ENCODE peak calls at places on chromosomes 4 and X, in seven cellular contexts. K is GM12878, N is HCT116, W is SK-N-SH, B is K562, S is HepG2, M is H1. V is an unnamed sample.

GRCh38 chrX:29662759-29663503 is 552.4 kb upstream of the MAGEB2 start:
- DNase-seq in K (peak; percentile 7), N (no peak), W (no peak), B (peak; percentile 1), S (peak; percentile 1), M (no peak), V (peak; percentile 13)

GRCh38 chr4:85762204-85762884 is 287.4 kb downstream of the ARHGAP24 start:
- DNase-seq in K (no peak), N (no peak), W (no peak), B (no peak), S (no peak), M (no peak), V (no peak)

GRCh38 chr4:145566086-145566708 is 53.0 kb upstream of the MMAA start:
- DNase-seq in K (no peak), N (no peak), W (no peak), B (no peak), S (no peak), M (no peak), V (no peak)

GRCh38 chr4:3445111-3445820 is 3.5 kb downstream of the HGFAC start:
- DNase-seq in K (no peak), N (no peak), W (no peak), B (no peak), S (no peak), M (no peak), V (no peak)

GRCh38 chr4:100722866-100723459 is 205.1 kb upstream of the EMCN start:
- DNase-seq in K (no peak), N (no peak), W (no peak), B (no peak), S (no peak), M (no peak), V (no peak)

GRCh38 chr4:685681-686218 is 3.2 kb downstream of the SLC49A3 start:
- DNase-seq in K (no peak), N (no peak), W (no peak), B (no peak), S (no peak), M (no peak), V (no peak)

GRCh38 chr4:189870835-189871234 is 69.8 kb upstream of the FRG1 start:
- DNase-seq in K (no peak), N (no peak), W (no peak), B (no peak), S (no peak), M (no peak), V (no peak)

GRCh38 chr4:86957214-86957613 is 22.4 kb downstream of the AFF1 start:
- DNase-seq in K (peak; percentile 55), N (no peak), W (no peak), B (no peak), S (no peak), M (no peak), V (no peak)

GRCh38 chrX:23003121-23003520 is 3.4 kb downstream of the DDX53 start:
- DNase-seq in K (no peak), N (no peak), W (no peak), B (no peak), S (no peak), M (no peak), V (no peak)

GRCh38 chrX:63920875-63921274 is 135.9 kb upstream of the ARHGEF9 start:
- DNase-seq in K (no peak), N (no peak), W (no peak), B (no peak), S (no peak), M (no peak), V (no peak)

GRCh38 chr4:165493359-165493758 is 114.6 kb downstream of the CPE start:
- DNase-seq in K (no peak), N (peak; percentile 37), W (peak; percentile 36), B (peak; percentile 82), S (peak; percentile 27), M (peak; percentile 74), V (peak; percentile 63)

GRCh38 chr4:57462843-57463242 is 352.7 kb upstream of the IGFBP7 start:
- DNase-seq in K (no peak), N (no peak), W (no peak), B (no peak), S (no peak), M (no peak), V (no peak)

GRCh38 chrX:10110984-10111363 is 45.8 kb upstream of the CLCN4 start:
- DNase-seq in K (peak; percentile 59), N (no peak), W (no peak), B (no peak), S (no peak), M (no peak), V (no peak)

GRCh38 chr4:109078724-109079123 is 223.7 kb downstream of the COL25A1 start:
- DNase-seq in K (no peak), N (no peak), W (no peak), B (no peak), S (no peak), M (no peak), V (no peak)

GRCh38 chrX:119292445-119292844 is 56.4 kb downstream of the PGRMC1 start:
- DNase-seq in K (no peak), N (no peak), W (no peak), B (no peak), S (no peak), M (no peak), V (no peak)

GRCh38 chrX:84046403-84046984 is 141.5 kb downstream of the RPS6KA6 start:
- DNase-seq in K (no peak), N (no peak), W (peak; percentile 30), B (peak; percentile 25), S (peak; percentile 0), M (no peak), V (peak; percentile 36)

GRCh38 chrX:16876696-16877095 is 6.5 kb upstream of the RBBP7 start:
- DNase-seq in K (no peak), N (no peak), W (no peak), B (no peak), S (no peak), M (no peak), V (no peak)

GRCh38 chrX:16885628-16886027 is 15.5 kb upstream of the RBBP7 start:
- DNase-seq in K (no peak), N (no peak), W (no peak), B (no peak), S (no peak), M (no peak), V (no peak)

GRCh38 chrX:16882702-16883486 is 12.7 kb upstream of the RBBP7 start:
- DNase-seq in K (peak; percentile 37), N (peak; percentile 37), W (peak; percentile 70), B (peak; percentile 80), S (peak; percentile 44), M (no peak), V (peak; percentile 46)

GRCh38 chrX:16883487-16883804 is 13.3 kb upstream of the RBBP7 start:
- DNase-seq in K (no peak), N (no peak), W (no peak), B (no peak), S (no peak), M (no peak), V (no peak)

DNA sequence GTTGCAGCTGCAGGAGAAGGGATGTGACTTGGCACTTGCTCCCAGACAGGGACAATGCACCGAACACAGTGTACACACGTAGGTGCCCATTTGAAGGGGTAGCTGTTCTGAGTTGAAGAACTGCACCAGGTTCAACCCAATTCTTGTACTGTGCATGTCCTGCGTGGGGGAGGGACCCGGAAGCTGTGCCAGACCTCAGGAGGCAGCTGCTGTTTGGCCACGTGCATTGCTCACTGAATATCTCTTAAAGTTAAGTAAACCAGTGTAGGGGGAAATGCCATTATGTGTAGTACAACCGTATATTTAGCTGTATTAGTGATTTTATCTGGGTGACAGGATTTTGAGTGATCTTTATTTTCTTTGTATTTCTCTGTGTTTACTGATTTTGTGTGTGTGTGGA is 12.0 kb upstream of the RBBP7 start:
- DNase-seq in K (no peak), N (no peak), W (peak; percentile 34), B (peak; percentile 37), S (no peak), M (no peak), V (no peak)
- TF ChIP-seq YY1 in K (no peak), N (no peak), W (no peak), B (no peak), S (no peak), M (no peak), V (no peak)

GRCh38 chr4:7837597-7838135 is 102.0 kb downstream of the AFAP1 start:
- DNase-seq in K (no peak), N (no peak), W (no peak), B (no peak), S (no peak), M (no peak), V (no peak)
- TF ChIP-seq YY1 in K (no peak), N (no peak), W (no peak), B (no peak), S (no peak), M (no peak), V (no peak)

DNA sequence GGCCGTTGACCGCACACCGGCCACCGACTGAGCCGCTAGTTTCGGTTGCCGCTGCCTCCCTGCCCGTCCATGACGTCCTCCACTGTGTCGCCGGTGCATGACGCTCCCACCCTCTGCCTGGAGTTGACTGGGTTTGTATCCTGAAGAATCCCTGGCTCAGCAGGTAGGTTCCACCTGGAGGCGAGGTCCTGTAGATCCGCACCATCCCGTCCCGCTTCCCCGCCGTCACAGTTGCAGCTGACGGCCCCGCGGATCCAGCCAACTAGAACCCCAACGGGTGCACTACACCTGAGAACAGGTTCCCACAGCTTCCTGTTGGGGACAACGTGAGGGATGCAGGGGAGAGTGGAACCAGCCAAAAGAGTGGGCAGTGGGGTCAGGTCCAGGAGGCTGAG is 881 bp upstream of the SLBP start:
- DNase-seq in K (no peak), N (no peak), W (no peak), B (no peak), S (no peak), M (no peak), V (no peak)
- TF ChIP-seq YY1 in K (no peak), N (no peak), W (no peak), B (no peak), S (no peak), M (no peak), V (no peak)

GRCh38 chr4:15777697-15778096 is 431 bp upstream of the CD38 start:
- DNase-seq in K (no peak), N (no peak), W (no peak), B (no peak), S (no peak), M (no peak), V (no peak)

GRCh38 chr4:15779336-15779735 is 1.2 kb downstream of the CD38 start:
- DNase-seq in K (no peak), N (no peak), W (peak; percentile 73), B (peak; percentile 2), S (peak; percentile 46), M (no peak), V (peak; percentile 36)

GRCh38 chr4:15778742-15779231 is 659 bp downstream of the CD38 start:
- DNase-seq in K (no peak), N (no peak), W (no peak), B (no peak), S (no peak), M (no peak), V (no peak)

GRCh38 chr4:15776871-15777648 is 1.1 kb upstream of the CD38 start:
- DNase-seq in K (no peak), N (no peak), W (no peak), B (no peak), S (no peak), M (no peak), V (no peak)

DNA sequence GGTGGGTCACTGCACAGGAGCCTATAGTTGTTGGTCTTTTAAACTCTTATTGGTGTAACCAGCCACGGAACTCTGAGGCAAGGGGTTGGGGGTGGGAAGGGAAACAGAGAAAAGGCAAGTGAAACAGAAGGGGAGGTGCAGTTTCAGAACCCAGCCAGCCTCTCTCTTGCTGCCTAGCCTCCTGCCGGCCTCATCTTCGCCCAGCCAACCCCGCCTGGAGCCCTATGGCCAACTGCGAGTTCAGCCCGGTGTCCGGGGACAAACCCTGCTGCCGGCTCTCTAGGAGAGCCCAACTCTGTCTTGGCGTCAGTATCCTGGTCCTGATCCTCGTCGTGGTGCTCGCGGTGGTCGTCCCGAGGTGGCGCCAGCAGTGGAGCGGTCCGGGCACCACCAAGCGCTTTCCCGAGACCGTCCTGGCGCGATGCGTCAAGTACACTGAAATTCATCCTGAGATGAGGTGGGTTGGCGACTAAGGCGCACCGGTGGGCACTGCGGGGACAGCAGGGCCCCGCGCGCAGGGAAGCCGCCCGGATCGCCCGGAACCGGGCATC is at the start of gene CD38:
- DNase-seq in K (peak; percentile 67), N (no peak), W (peak; percentile 78), B (no peak), S (no peak), M (no peak), V (no peak)
- TF ChIP-seq YY1 in K (no peak), N (no peak), W (no peak), B (no peak), S (no peak), M (no peak), V (no peak)

V was measured in NT2/D1.